ENCODE peak calls at places on chromosomes 6 and 20, in eight cellular contexts. F, V, C, S, M, N, D and K are unnamed samples.

GRCh38 chr20:20831794-20832193 is 119.3 kb upstream of the RALGAPA2 start:
- DNase-seq in F (no peak), V (no peak), C (no peak), S (no peak), M (no peak), N (no peak), D (no peak), K (no peak)

GRCh38 chr6:14681699-14682487 is 564.0 kb upstream of the JARID2 start:
- DNase-seq in F (no peak), V (no peak), C (no peak), S (no peak), M (no peak), N (no peak), D (no peak), K (no peak)

GRCh38 chr6:146650799-146651481 is 52.2 kb downstream of the ADGB start:
- DNase-seq in F (no peak), V (no peak), C (no peak), S (no peak), M (no peak), N (no peak), D (no peak), K (no peak)

GRCh38 chr6:107712523-107713213 is 111.4 kb downstream of the SCML4 start:
- DNase-seq in F (no peak), V (no peak), C (peak; percentile 24), S (no peak), M (no peak), N (peak; percentile 41), D (no peak), K (peak; percentile 29)

GRCh38 chr6:152952045-152952444 is 30.8 kb downstream of the FBXO5 start:
- DNase-seq in F (peak; percentile 20), V (no peak), C (no peak), S (no peak), M (peak; percentile 34), N (no peak), D (no peak), K (peak; percentile 27)

GRCh38 chr20:49657118-49657901 is 56.4 kb downstream of the B4GALT5 start:
- DNase-seq in F (peak; percentile 72), V (no peak), C (no peak), S (no peak), M (no peak), N (peak; percentile 43), D (no peak), K (peak; percentile 84)

GRCh38 chr6:128635219-128635618 is 114.8 kb upstream of the PTPRK start:
- DNase-seq in F (no peak), V (no peak), C (no peak), S (no peak), M (no peak), N (no peak), D (no peak), K (no peak)

GRCh38 chr6:107132330-107132954 is 17.1 kb upstream of the BEND3 start:
- DNase-seq in F (peak; percentile 56), V (no peak), C (peak; percentile 20), S (no peak), M (peak; percentile 46), N (no peak), D (no peak), K (peak; percentile 55)

GRCh38 chr20:25056601-25057233 is 1.2 kb downstream of the ACSS1 start:
- DNase-seq in F (no peak), V (no peak), C (no peak), S (no peak), M (no peak), N (no peak), D (no peak), K (no peak)

GRCh38 chr6:137223370-137224131 is 4.4 kb upstream of the IFNGR1 start:
- DNase-seq in F (peak; percentile 90), V (peak; percentile 68), C (no peak), S (peak; percentile 52), M (peak; percentile 53), N (no peak), D (no peak), K (peak; percentile 97)

GRCh38 chr20:59400666-59401065 is 100.3 kb downstream of the EDN3 start:
- DNase-seq in F (no peak), V (no peak), C (peak; percentile 16), S (no peak), M (no peak), N (no peak), D (no peak), K (no peak)

GRCh38 chr6:126804255-126805064 is 314.0 kb upstream of the RSPO3 start:
- DNase-seq in F (peak; percentile 69), V (peak; percentile 26), C (no peak), S (no peak), M (peak; percentile 51), N (peak; percentile 14), D (no peak), K (peak; percentile 74)

GRCh38 chr6:166221636-166222035 is 54.0 kb upstream of the TBXT start:
- DNase-seq in F (no peak), V (no peak), C (no peak), S (no peak), M (no peak), N (no peak), D (no peak), K (no peak)

GRCh38 chr6:166715065-166715464 is 88.0 kb upstream of the RPS6KA2 start:
- DNase-seq in F (no peak), V (no peak), C (no peak), S (no peak), M (no peak), N (no peak), D (no peak), K (no peak)

GRCh38 chr6:32406197-32406596 is 784 bp downstream of the BTNL2 start:
- DNase-seq in F (no peak), V (no peak), C (no peak), S (no peak), M (no peak), N (no peak), D (no peak), K (no peak)

GRCh38 chr6:130743175-130743574 is 84.0 kb upstream of the SMLR1 start:
- DNase-seq in F (no peak), V (no peak), C (no peak), S (no peak), M (peak; percentile 15), N (no peak), D (no peak), K (no peak)

GRCh38 chr6:28558629-28559028 is 32.9 kb downstream of the GPX5 start:
- DNase-seq in F (no peak), V (no peak), C (no peak), S (no peak), M (no peak), N (no peak), D (no peak), K (no peak)

GRCh38 chr6:42453649-42454427 is 2.1 kb upstream of the TRERF1 start:
- DNase-seq in F (no peak), V (peak; percentile 38), C (no peak), S (no peak), M (no peak), N (peak; percentile 67), D (peak; percentile 77), K (peak; percentile 29)

GRCh38 chr20:48885237-48885636 is 36.3 kb upstream of the ARFGEF2 start:
- DNase-seq in F (no peak), V (no peak), C (no peak), S (no peak), M (no peak), N (no peak), D (no peak), K (no peak)

GRCh38 chr6:139765825-139766285 is 391.4 kb upstream of the CITED2 start:
- DNase-seq in F (peak; percentile 44), V (no peak), C (no peak), S (no peak), M (peak; percentile 70), N (no peak), D (no peak), K (peak; percentile 50)

GRCh38 chr6:54515013-54515412 is 206.8 kb downstream of the TINAG start:
- DNase-seq in F (no peak), V (no peak), C (no peak), S (no peak), M (no peak), N (no peak), D (no peak), K (peak; percentile 4)

GRCh38 chr20:43584448-43585138 is 6.1 kb upstream of the IFT52 start:
- DNase-seq in F (peak; percentile 81), V (no peak), C (no peak), S (no peak), M (peak; percentile 74), N (no peak), D (no peak), K (peak; percentile 67)

GRCh38 chr6:109125504-109125903 is 30.2 kb downstream of the CEP57L1 start:
- DNase-seq in F (no peak), V (no peak), C (no peak), S (no peak), M (no peak), N (no peak), D (no peak), K (no peak)

GRCh38 chr6:26030716-26031115 is 56.5 kb upstream of the HFE start:
- DNase-seq in F (no peak), V (no peak), C (no peak), S (no peak), M (no peak), N (no peak), D (no peak), K (no peak)
- H3K4me3 ChIP-seq in F (no peak overlapping the region), V (no peak overlapping the region), C (no peak overlapping the region), S (no peak overlapping the region), M (no peak overlapping the region), N (no peak overlapping the region), D (no peak overlapping the region), K (no peak overlapping the region)

GRCh38 chr6:33827546-33828451 is 24.0 kb upstream of the MLN start:
- DNase-seq in F (no peak), V (no peak), C (no peak), S (no peak), M (no peak), N (no peak), D (no peak), K (no peak)
- TF ChIP-seq CTCF in F (no peak), V (no peak), C (no peak), S (no peak), M (no peak), N (no peak), D (no peak), K (no peak)

DNA sequence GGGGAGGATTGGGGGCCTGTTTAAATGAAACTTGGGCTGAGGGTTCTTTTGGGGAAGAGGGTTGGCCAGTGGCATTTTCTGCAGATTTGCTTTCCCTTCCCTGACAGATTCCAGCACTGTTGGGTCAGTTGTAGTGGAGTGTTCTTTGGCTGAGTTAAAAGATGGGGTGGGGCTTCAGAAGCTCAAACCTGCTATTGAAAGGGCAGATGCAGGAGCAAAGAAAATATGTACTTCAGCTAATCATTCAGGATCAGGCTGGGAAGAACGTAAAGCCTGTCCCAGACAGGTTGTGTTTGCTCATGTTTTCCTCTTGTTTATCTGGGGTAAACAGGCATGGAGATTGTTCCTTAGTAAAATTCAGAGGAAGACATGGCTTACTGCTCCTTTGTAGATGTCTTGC is 2.5 kb downstream of the SASH1 start:
- DNase-seq in F (no peak), V (no peak), C (no peak), S (no peak), M (peak; percentile 30), N (no peak), D (no peak), K (no peak)
- H3K4me3 ChIP-seq in F (no peak overlapping the region), V (no peak overlapping the region), C (no peak overlapping the region), S (peak overlapping the region; percentile 88), M (no peak overlapping the region), N (no peak overlapping the region), D (peak overlapping the region; percentile 83), K (no peak overlapping the region)

DNA sequence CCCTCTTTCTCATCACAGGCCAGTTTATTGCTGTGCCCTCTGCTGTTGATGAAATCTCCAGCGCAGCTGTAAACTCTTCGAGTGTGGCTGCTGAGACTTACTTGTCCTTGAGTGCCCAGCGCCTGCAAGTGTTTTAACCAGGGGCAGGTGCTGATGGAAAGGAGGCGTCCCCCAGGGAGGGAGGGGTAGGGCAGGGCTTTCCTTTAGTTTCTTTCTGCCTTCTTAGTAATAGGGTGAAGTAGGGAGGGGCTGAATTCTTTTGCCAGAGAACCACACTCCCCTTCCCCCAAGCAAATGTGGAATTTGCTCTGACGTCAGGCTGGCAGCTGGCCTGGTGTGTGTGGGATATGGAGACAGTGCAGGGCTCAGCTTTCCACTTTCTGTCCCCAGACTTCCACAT is 61.2 kb downstream of the IGF2R start:
- DNase-seq in F (peak; percentile 95), V (peak; percentile 46), C (no peak), S (no peak), M (no peak), N (peak; percentile 87), D (no peak), K (peak; percentile 96)
- TF ChIP-seq CTCF in F (no peak), V (no peak), C (no peak), S (no peak), M (no peak), N (no peak), D (no peak), K (no peak)